ENCODE peak calls at places on chromosomes 7 and 10, in four cellular contexts. S is AG04450, B is GM04504, P is activated T-cell treated with anti-CD3 and anti-CD28 coated beads for 1 hour. W is an unnamed sample.

GRCh38 chr7:23622469-23622868 is 25.3 kb downstream of the CCDC126 start:
- DNase-seq in P (no peak), B (no peak), S (peak), W (no peak)

GRCh38 chr10:73553316-73553715 is 37.8 kb downstream of the USP54 start:
- DNase-seq in P (no peak), B (no peak), S (no peak), W (no peak)

GRCh38 chr7:156547884-156548561 is 92.6 kb upstream of the RNF32 start:
- DNase-seq in B (no peak), P (no peak), S (no peak), W (no peak)

GRCh38 chr10:5855979-5856700 is 33.6 kb downstream of the ANKRD16 start:
- DNase-seq in B (no peak), S (no peak), P (no peak), W (no peak)

GRCh38 chr10:118457824-118458428 is 115.8 kb upstream of the FAM204A start:
- DNase-seq in S (no peak), P (no peak), B (no peak), W (no peak)

GRCh38 chr7:151482883-151483699 is 36.6 kb downstream of the RHEB start:
- DNase-seq in B (no peak), P (no peak), S (no peak), W (no peak)

GRCh38 chr7:148701414-148701813 is 2.7 kb downstream of the CUL1 start:
- DNase-seq in P (no peak), S (no peak), B (no peak), W (no peak)

GRCh38 chr7:19215421-19215820 is 70.2 kb upstream of the FERD3L start:
- DNase-seq in S (peak), B (peak), P (no peak), W (no peak)

GRCh38 chr10:88071814-88072380 is 208.5 kb downstream of the PTEN start:
- DNase-seq in S (no peak), B (peak), P (no peak), W (no peak)

GRCh38 chr7:12385364-12385786 is 18.3 kb downstream of the VWDE start:
- DNase-seq in P (no peak), B (no peak), S (no peak), W (no peak)

GRCh38 chr7:99311702-99312101 is 14.0 kb upstream of the ARPC1A start:
- DNase-seq in S (no peak), P (no peak), B (no peak), W (no peak)

GRCh38 chr10:129710510-129710847 is 243.4 kb downstream of the MGMT start:
- DNase-seq in S (no peak), P (no peak), B (no peak), W (no peak)

GRCh38 chr10:48970654-48971053 is 31.0 kb upstream of the LRRC18 start:
- DNase-seq in S (no peak), B (no peak), P (no peak), W (no peak)

GRCh38 chr10:37535459-37536246 is 321.8 kb downstream of the ZNF248 start:
- DNase-seq in S (no peak), B (no peak), P (no peak), W (no peak)

GRCh38 chr7:25901658-25902057 is 250.3 kb upstream of the NFE2L3 start:
- DNase-seq in P (no peak), S (no peak), B (no peak), W (no peak)

GRCh38 chr7:25926891-25927625 is 224.9 kb upstream of the NFE2L3 start:
- DNase-seq in S (no peak), B (no peak), P (no peak), W (no peak)

GRCh38 chr7:16604054-16604453 is 41.5 kb downstream of the ANKMY2 start:
- DNase-seq in P (no peak), S (no peak), B (no peak), W (no peak)

GRCh38 chr7:15801565-15801964 is 115.1 kb upstream of the MEOX2 start:
- DNase-seq in P (no peak), S (peak), B (peak), W (no peak)

GRCh38 chr7:23343806-23344500 is 44.8 kb downstream of the MALSU1 start:
- DNase-seq in S (no peak), P (no peak), B (no peak), W (no peak)

GRCh38 chr7:158811461-158811860 is 17.8 kb downstream of the ESYT2 start:
- DNase-seq in P (no peak), B (no peak), S (no peak), W (no peak)

GRCh38 chr10:62082729-62083412 is 181.4 kb downstream of the ARID5B start:
- DNase-seq in B (no peak), P (no peak), S (no peak), W (no peak)

GRCh38 chr7:80634505-80634904 is 3.9 kb upstream of the CD36 start:
- DNase-seq in B (peak), P (no peak), S (peak), W (no peak)

GRCh38 chr10:81953420-81953819 is 78.4 kb downstream of the NRG3 start:
- DNase-seq in B (no peak), S (no peak), P (no peak), W (no peak)

GRCh38 chr7:30921951-30922401 is 10.3 kb downstream of the AQP1 start:
- DNase-seq in B (no peak), S (no peak), P (no peak), W (peak)

GRCh38 chr10:20314431-20314830 is 498.2 kb downstream of the PLXDC2 start:
- DNase-seq in P (no peak), B (no peak), S (no peak), W (no peak)

GRCh38 chr10:121481222-121481621 is 117.0 kb downstream of the FGFR2 start:
- DNase-seq in S (no peak), P (no peak), B (no peak), W (no peak)

GRCh38 chr10:72319416-72320254 is 35.1 kb downstream of the DNAJB12 start:
- DNase-seq in S (peak), B (peak), P (peak), W (peak)

GRCh38 chr7:5682889-5683670 is 98.4 kb downstream of the RNF216 start:
- DNase-seq in P (no peak), S (no peak), B (no peak), W (no peak)

GRCh38 chr10:94546616-94547175 is 1.1 kb downstream of the HELLS start:
- DNase-seq in B (no peak), P (no peak), S (no peak), W (no peak)

GRCh38 chr10:97762816-97763215 is 9.0 kb downstream of the SFRP5 start:
- DNase-seq in P (no peak), S (no peak), B (no peak), W (no peak)

GRCh38 chr10:77919713-77920108 is 6.8 kb downstream of the DLG5 start:
- DNase-seq in P (no peak), B (no peak), S (peak), W (peak)

GRCh38 chr7:96547371-96547811 is 162.3 kb downstream of the SEM1 start:
- DNase-seq in S (no peak), B (no peak), P (no peak), W (no peak)

GRCh38 chr7:31113660-31114059 is 61.6 kb downstream of the ADCYAP1R1 start:
- DNase-seq in P (no peak), B (no peak), S (no peak), W (no peak)

GRCh38 chr7:140646931-140647647 is 6.5 kb upstream of the DENND2A start:
- DNase-seq in B (no peak), P (peak), S (no peak), W (peak)

GRCh38 chr7:80255656-80256055 is 121.0 kb downstream of the GNAI1 start:
- DNase-seq in B (no peak), S (no peak), P (no peak), W (no peak)

GRCh38 chr7:90111-91063 is 102.0 kb upstream of the FAM20C start:
- DNase-seq in B (peak), P (no peak), S (no peak), W (no peak)